ENCODE peak calls at places on chromosomes 11 and 22, in four cellular contexts. C, O, W and F are unnamed samples.

GRCh38 chr11:44524751-44525171 is 40.7 kb upstream of the CD82 start:
- DNase-seq in C (no peak), O (no peak), W (no peak), F (no peak)

GRCh38 chr22:35072939-35073338 is 7.0 kb downstream of the ISX start:
- DNase-seq in C (no peak), O (no peak), W (no peak), F (no peak)

GRCh38 chr11:65355776-65356393 is 1.3 kb downstream of the TIGD3 start:
- DNase-seq in C (no peak), O (no peak), W (no peak), F (no peak)

GRCh38 chr11:112223754-112224532 is 2.3 kb upstream of the PTS start:
- DNase-seq in C (no peak), O (no peak), W (no peak), F (no peak)

GRCh38 chr11:19311306-19312030 is 70.7 kb upstream of the E2F8 start:
- DNase-seq in C (no peak), O (no peak), W (peak), F (peak)

GRCh38 chr22:33787645-33788456 is 132.4 kb downstream of the LARGE1 start:
- DNase-seq in C (no peak), O (no peak), W (no peak), F (peak)

GRCh38 chr11:112797653-112798293 is 163.4 kb upstream of the NCAM1 start:
- DNase-seq in C (peak), O (no peak), W (peak), F (peak)

GRCh38 chr11:47271961-47272661 is 2.2 kb downstream of the MADD start:
- DNase-seq in C (no peak), O (no peak), W (no peak), F (peak)

GRCh38 chr22:33438273-33438672 is 380.1 kb upstream of the SYN3 start:
- DNase-seq in C (no peak), O (peak), W (no peak), F (no peak)

GRCh38 chr11:123239371-123240150 is 44.5 kb upstream of the CLMP start:
- DNase-seq in C (no peak), O (no peak), W (no peak), F (no peak)

GRCh38 chr11:16795146-16795545 is 56.7 kb downstream of the C11orf58 start:
- DNase-seq in C (no peak), O (no peak), W (no peak), F (no peak)

GRCh38 chr11:65945430-65945911 is at the start of gene TSGA10IP:
- DNase-seq in C (no peak), O (no peak), W (no peak), F (no peak)

GRCh38 chr11:104727095-104727494 is 171.2 kb downstream of the CASP12 start:
- DNase-seq in C (no peak), O (no peak), W (no peak), F (no peak)

GRCh38 chr11:119847836-119848235 is 118.8 kb upstream of the NECTIN1 start:
- DNase-seq in C (no peak), O (no peak), W (no peak), F (no peak)

GRCh38 chr11:64610596-64610995 is 19.6 kb downstream of the SLC22A12 start:
- DNase-seq in C (no peak), O (no peak), W (no peak), F (no peak)

GRCh38 chr11:61689164-61689496 is 8.9 kb downstream of the DAGLA start:
- DNase-seq in C (no peak), O (no peak), W (no peak), F (no peak)

GRCh38 chr11:118913411-118914125 is 12.2 kb downstream of the BCL9L start:
- DNase-seq in C (peak), O (no peak), W (no peak), F (no peak)

GRCh38 chr11:61054927-61055562 is 47.2 kb upstream of the CD5 start:
- DNase-seq in C (no peak), O (no peak), W (no peak), F (no peak)

GRCh38 chr11:58788355-58789023 is 56.0 kb downstream of the GLYATL2 start:
- DNase-seq in C (no peak), O (peak), W (peak), F (peak)

GRCh38 chr22:40951795-40952602 is 821 bp downstream of the RBX1 start:
- DNase-seq in C (no peak), O (no peak), W (no peak), F (no peak)

GRCh38 chr22:37162221-37163095 is 12.7 kb upstream of the IL2RB start:
- DNase-seq in C (peak), O (no peak), W (peak), F (peak)

GRCh38 chr11:83070044-83070877 is 1.4 kb downstream of the RAB30 start:
- DNase-seq in C (no peak), O (peak), W (no peak), F (no peak)

GRCh38 chr11:94664336-94664735 is 97.2 kb downstream of the PIWIL4 start:
- DNase-seq in C (no peak), O (no peak), W (no peak), F (no peak)

GRCh38 chr11:66745356-66746235 is 16.6 kb upstream of the SPTBN2 start:
- DNase-seq in C (no peak), O (no peak), W (peak), F (peak)

GRCh38 chr11:60919320-60919719 is 4.9 kb upstream of the TMEM132A start:
- DNase-seq in C (no peak), O (no peak), W (peak), F (no peak)

GRCh38 chr22:48902983-48903650 is 924.6 kb downstream of the BRD1 start:
- DNase-seq in C (no peak), O (no peak), W (no peak), F (no peak)

GRCh38 chr11:57529012-57529411 is 1.5 kb downstream of the TIMM10 start:
- DNase-seq in C (no peak), O (no peak), W (no peak), F (no peak)